ENCODE peak calls at places on chromosomes 1 and 21, in ten cellular contexts. One of them, this sample, is unnamed. For H3K4me1, the result is how much of the 10 kb centered on the place peaks cover.

GRCh38 chr1:205633421-205633976 is 1.7 kb upstream of the ELK4 start:
- DNase-seq in cardiac muscle cell: peak
- DNase-seq in IMR-90: peak
- DNase-seq in psoas muscle: no peak
- DNase-seq in lung: no peak
- DNase-seq in suprapubic skin: no peak
- DNase-seq in breast epithelium: no peak
- DNase-seq in endodermal cell: no peak
- DNase-seq in mammary epithelial cell: peak
- DNase-seq in astrocyte: peak
- DNase-seq in this sample: no peak

GRCh38 chr1:24302209-24302611 is 16.9 kb upstream of the GRHL3 start:
- DNase-seq in endodermal cell: no peak
- DNase-seq in psoas muscle: no peak
- DNase-seq in lung: no peak
- DNase-seq in cardiac muscle cell: peak
- DNase-seq in mammary epithelial cell: no peak
- DNase-seq in suprapubic skin: no peak
- DNase-seq in astrocyte: no peak
- DNase-seq in IMR-90: no peak
- DNase-seq in breast epithelium: no peak
- DNase-seq in this sample: no peak

GRCh38 chr1:29478046-29478791 is 241.9 kb downstream of the PTPRU start:
- DNase-seq in psoas muscle: no peak
- DNase-seq in suprapubic skin: peak
- DNase-seq in breast epithelium: no peak
- DNase-seq in IMR-90: no peak
- DNase-seq in astrocyte: no peak
- DNase-seq in lung: no peak
- DNase-seq in cardiac muscle cell: no peak
- DNase-seq in mammary epithelial cell: no peak
- DNase-seq in endodermal cell: peak
- DNase-seq in this sample: no peak

GRCh38 chr1:171635661-171636060 is 13.6 kb downstream of the MYOCOS start:
- DNase-seq in IMR-90: no peak
- DNase-seq in endodermal cell: no peak
- DNase-seq in lung: no peak
- DNase-seq in psoas muscle: no peak
- DNase-seq in mammary epithelial cell: no peak
- DNase-seq in astrocyte: no peak
- DNase-seq in breast epithelium: no peak
- DNase-seq in cardiac muscle cell: no peak
- DNase-seq in suprapubic skin: no peak
- DNase-seq in this sample: no peak

GRCh38 chr1:216553040-216553439 is 129.8 kb upstream of the USH2A start:
- DNase-seq in IMR-90: no peak
- DNase-seq in psoas muscle: no peak
- DNase-seq in suprapubic skin: no peak
- DNase-seq in astrocyte: no peak
- DNase-seq in breast epithelium: no peak
- DNase-seq in lung: no peak
- DNase-seq in mammary epithelial cell: no peak
- DNase-seq in cardiac muscle cell: no peak
- DNase-seq in endodermal cell: peak
- DNase-seq in this sample: no peak

GRCh38 chr1:19476440-19477190 is 8.7 kb downstream of the CAPZB start:
- DNase-seq in endodermal cell: no peak
- DNase-seq in breast epithelium: no peak
- DNase-seq in astrocyte: peak
- DNase-seq in mammary epithelial cell: no peak
- DNase-seq in IMR-90: peak
- DNase-seq in lung: no peak
- DNase-seq in cardiac muscle cell: peak
- DNase-seq in suprapubic skin: no peak
- DNase-seq in psoas muscle: no peak
- DNase-seq in this sample: no peak

GRCh38 chr1:164320780-164321683 is 238.0 kb upstream of the PBX1 start:
- DNase-seq in IMR-90: no peak
- DNase-seq in psoas muscle: peak
- DNase-seq in cardiac muscle cell: peak
- DNase-seq in astrocyte: peak
- DNase-seq in mammary epithelial cell: no peak
- DNase-seq in endodermal cell: peak
- DNase-seq in lung: no peak
- DNase-seq in suprapubic skin: no peak
- DNase-seq in breast epithelium: no peak
- DNase-seq in this sample: no peak

GRCh38 chr1:219790834-219791615 is 137.3 kb downstream of the SLC30A10 start:
- DNase-seq in suprapubic skin: no peak
- DNase-seq in mammary epithelial cell: no peak
- DNase-seq in lung: no peak
- DNase-seq in breast epithelium: no peak
- DNase-seq in astrocyte: peak
- DNase-seq in cardiac muscle cell: peak
- DNase-seq in psoas muscle: no peak
- DNase-seq in IMR-90: peak
- DNase-seq in endodermal cell: no peak
- DNase-seq in this sample: no peak

GRCh38 chr1:222459652-222460051 is 88.3 kb downstream of the HHIPL2 start:
- DNase-seq in suprapubic skin: no peak
- DNase-seq in IMR-90: no peak
- DNase-seq in psoas muscle: no peak
- DNase-seq in endodermal cell: no peak
- DNase-seq in breast epithelium: no peak
- DNase-seq in astrocyte: no peak
- DNase-seq in mammary epithelial cell: no peak
- DNase-seq in cardiac muscle cell: no peak
- DNase-seq in lung: no peak
- DNase-seq in this sample: no peak

GRCh38 chr21:43834146-43834905 is 30.7 kb upstream of the AGPAT3 start:
- DNase-seq in IMR-90: no peak
- DNase-seq in cardiac muscle cell: no peak
- DNase-seq in breast epithelium: no peak
- DNase-seq in lung: no peak
- DNase-seq in psoas muscle: no peak
- DNase-seq in mammary epithelial cell: no peak
- DNase-seq in astrocyte: no peak
- DNase-seq in endodermal cell: no peak
- DNase-seq in suprapubic skin: no peak
- DNase-seq in this sample: no peak

GRCh38 chr1:237786066-237786719 is 104.5 kb downstream of the ZP4 start:
- DNase-seq in astrocyte: no peak
- DNase-seq in suprapubic skin: no peak
- DNase-seq in cardiac muscle cell: no peak
- DNase-seq in psoas muscle: no peak
- DNase-seq in lung: no peak
- DNase-seq in mammary epithelial cell: no peak
- DNase-seq in IMR-90: no peak
- DNase-seq in endodermal cell: no peak
- DNase-seq in breast epithelium: no peak
- DNase-seq in this sample: no peak

GRCh38 chr1:54282101-54282847 is 82.3 kb downstream of the MRPL37 start:
- DNase-seq in mammary epithelial cell: no peak
- DNase-seq in IMR-90: no peak
- DNase-seq in suprapubic skin: no peak
- DNase-seq in cardiac muscle cell: no peak
- DNase-seq in psoas muscle: no peak
- DNase-seq in endodermal cell: no peak
- DNase-seq in breast epithelium: no peak
- DNase-seq in lung: no peak
- DNase-seq in astrocyte: no peak
- DNase-seq in this sample: no peak

GRCh38 chr1:54285815-54286214 is 85.8 kb downstream of the MRPL37 start:
- DNase-seq in breast epithelium: no peak
- DNase-seq in IMR-90: no peak
- DNase-seq in lung: no peak
- DNase-seq in astrocyte: no peak
- DNase-seq in cardiac muscle cell: no peak
- DNase-seq in mammary epithelial cell: no peak
- DNase-seq in endodermal cell: no peak
- DNase-seq in suprapubic skin: no peak
- DNase-seq in psoas muscle: no peak
- DNase-seq in this sample: no peak

GRCh38 chr1:54284781-54285563 is 85.0 kb downstream of the MRPL37 start:
- DNase-seq in mammary epithelial cell: no peak
- DNase-seq in astrocyte: no peak
- DNase-seq in lung: no peak
- DNase-seq in endodermal cell: no peak
- DNase-seq in suprapubic skin: no peak
- DNase-seq in psoas muscle: no peak
- DNase-seq in IMR-90: no peak
- DNase-seq in cardiac muscle cell: no peak
- DNase-seq in breast epithelium: no peak
- DNase-seq in this sample: no peak

GRCh38 chr1:54283214-54283996 is 83.4 kb downstream of the MRPL37 start:
- DNase-seq in mammary epithelial cell: no peak
- DNase-seq in endodermal cell: no peak
- DNase-seq in lung: no peak
- DNase-seq in breast epithelium: no peak
- DNase-seq in astrocyte: no peak
- DNase-seq in suprapubic skin: no peak
- DNase-seq in psoas muscle: no peak
- DNase-seq in IMR-90: no peak
- DNase-seq in cardiac muscle cell: no peak
- DNase-seq in this sample: no peak

DNA sequence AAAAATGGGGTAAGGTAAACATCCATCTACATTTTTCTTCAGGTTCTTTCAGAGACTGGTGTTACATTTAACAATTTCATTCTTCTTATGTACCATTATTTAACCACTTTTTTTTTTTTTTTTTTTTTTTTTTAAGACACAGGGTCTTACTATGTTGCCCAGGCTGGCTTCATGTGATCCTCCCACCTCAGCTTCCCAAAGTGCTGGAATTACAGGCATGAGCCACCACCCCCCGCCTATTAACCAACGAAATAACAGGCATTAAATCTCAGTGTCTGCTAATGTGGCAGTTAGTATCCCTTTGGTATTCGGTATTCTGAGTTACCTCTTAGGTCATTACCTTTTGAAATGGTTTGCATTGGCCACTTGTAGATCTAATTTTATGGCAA is 84.0 kb downstream of the MRPL37 start:
- DNase-seq in IMR-90: no peak
- DNase-seq in lung: no peak
- DNase-seq in suprapubic skin: no peak
- DNase-seq in mammary epithelial cell: no peak
- DNase-seq in psoas muscle: no peak
- DNase-seq in cardiac muscle cell: no peak
- DNase-seq in endodermal cell: no peak
- DNase-seq in astrocyte: no peak
- DNase-seq in breast epithelium: no peak
- DNase-seq in this sample: no peak
- H3K4me1 ChIP-seq in IMR-90: under half
- H3K4me1 ChIP-seq in lung: under half
- H3K4me1 ChIP-seq in suprapubic skin: under half
- H3K4me1 ChIP-seq in mammary epithelial cell: under half
- H3K4me1 ChIP-seq in psoas muscle: half or more
- H3K4me1 ChIP-seq in cardiac muscle cell: under half
- H3K4me1 ChIP-seq in endodermal cell: under half
- H3K4me1 ChIP-seq in astrocyte: under half
- H3K4me1 ChIP-seq in breast epithelium: under half
- H3K4me1 ChIP-seq in this sample: under half

DNA sequence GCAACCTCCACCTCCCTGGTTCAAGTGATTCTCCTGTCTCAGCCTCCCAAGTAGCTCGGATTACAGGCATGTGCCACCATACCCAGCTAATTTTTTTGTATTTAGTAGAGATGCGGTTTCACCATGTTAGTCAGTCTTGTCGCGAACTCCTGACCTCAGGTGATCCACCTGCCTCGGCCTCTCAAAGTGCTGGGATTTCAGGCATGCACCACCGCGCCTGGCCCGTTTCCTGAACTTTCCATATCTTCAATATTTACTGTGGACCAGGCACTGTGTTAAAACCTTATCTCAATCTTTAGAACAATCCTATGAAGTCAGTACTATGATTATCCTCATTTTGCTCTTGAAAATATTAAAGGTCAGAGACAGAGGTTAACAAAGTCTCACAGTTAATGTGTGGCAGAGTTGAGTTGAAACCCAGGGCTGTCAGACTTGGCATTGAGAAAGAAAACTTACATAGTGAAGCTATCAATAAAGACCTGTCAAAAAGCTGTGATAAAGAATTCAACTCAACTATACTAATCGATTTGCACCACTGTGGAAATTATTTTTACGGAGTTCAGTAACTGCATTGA is 1.7 kb upstream of the ADCY10 start:
- DNase-seq in mammary epithelial cell: no peak
- DNase-seq in suprapubic skin: no peak
- DNase-seq in astrocyte: no peak
- DNase-seq in breast epithelium: no peak
- DNase-seq in lung: no peak
- DNase-seq in endodermal cell: no peak
- DNase-seq in psoas muscle: no peak
- DNase-seq in cardiac muscle cell: no peak
- DNase-seq in IMR-90: no peak
- DNase-seq in this sample: no peak
- H3K4me3 ChIP-seq in mammary epithelial cell: no peak
- H3K4me3 ChIP-seq in suprapubic skin: no peak
- H3K4me3 ChIP-seq in astrocyte: no peak
- H3K4me3 ChIP-seq in breast epithelium: no peak
- H3K4me3 ChIP-seq in lung: no peak
- H3K4me3 ChIP-seq in endodermal cell: no peak
- H3K4me3 ChIP-seq in psoas muscle: no peak
- H3K4me3 ChIP-seq in cardiac muscle cell: no peak
- H3K4me3 ChIP-seq in IMR-90: no peak
- H3K4me3 ChIP-seq in this sample: no peak

GRCh38 chr1:143611159-143611558 is 360.6 kb downstream of the FAM72C start:
- DNase-seq in IMR-90: peak
- DNase-seq in lung: no peak
- DNase-seq in breast epithelium: no peak
- DNase-seq in suprapubic skin: no peak
- DNase-seq in astrocyte: no peak
- DNase-seq in mammary epithelial cell: no peak
- DNase-seq in psoas muscle: no peak
- DNase-seq in cardiac muscle cell: peak
- DNase-seq in endodermal cell: no peak
- DNase-seq in this sample: peak
- TF ChIP-seq CTCF in IMR-90: peak
- TF ChIP-seq CTCF in lung: no peak
- TF ChIP-seq CTCF in breast epithelium: no peak
- TF ChIP-seq CTCF in suprapubic skin: no peak
- TF ChIP-seq CTCF in astrocyte: no peak
- TF ChIP-seq CTCF in mammary epithelial cell: no peak
- TF ChIP-seq CTCF in psoas muscle: no peak
- TF ChIP-seq CTCF in cardiac muscle cell: peak
- TF ChIP-seq CTCF in endodermal cell: peak
- TF ChIP-seq CTCF in this sample: no peak

DNA sequence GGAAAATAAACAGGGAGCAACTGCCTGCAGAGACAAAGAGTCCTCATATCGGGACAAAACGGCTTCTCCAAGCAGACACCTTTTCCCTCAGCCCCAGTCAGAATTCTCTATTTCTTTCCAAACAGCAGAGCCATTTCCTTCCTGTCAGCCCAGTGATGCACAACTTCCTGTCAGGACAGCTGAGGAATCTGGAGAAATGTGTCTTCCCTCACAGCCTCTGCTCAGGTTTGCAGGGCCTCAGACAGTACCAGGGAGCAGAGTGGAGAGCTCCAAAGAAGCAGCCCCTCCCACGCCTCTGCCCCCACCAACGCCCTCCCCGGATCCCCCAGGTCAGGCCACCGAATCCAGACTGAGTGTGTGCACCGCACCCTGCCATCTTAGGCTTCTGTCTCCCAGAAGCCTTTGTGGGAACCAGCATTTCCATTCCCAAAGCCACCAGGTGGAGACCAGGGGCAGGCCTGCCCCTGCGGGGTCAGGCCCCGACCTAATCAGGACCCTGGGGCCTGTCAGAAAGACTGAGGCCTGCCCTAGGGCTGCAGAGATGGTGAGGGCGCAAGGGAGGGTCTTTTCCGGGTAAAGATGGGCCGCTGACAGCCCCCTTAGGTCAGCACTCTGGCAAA is 29.4 kb downstream of the KCNN3 start:
- DNase-seq in psoas muscle: no peak
- DNase-seq in mammary epithelial cell: no peak
- DNase-seq in suprapubic skin: no peak
- DNase-seq in astrocyte: peak
- DNase-seq in endodermal cell: no peak
- DNase-seq in IMR-90: peak
- DNase-seq in cardiac muscle cell: peak
- DNase-seq in lung: no peak
- DNase-seq in breast epithelium: no peak
- DNase-seq in this sample: no peak
- H3K4me1 ChIP-seq in psoas muscle: half or more
- H3K4me1 ChIP-seq in mammary epithelial cell: under half
- H3K4me1 ChIP-seq in suprapubic skin: under half
- H3K4me1 ChIP-seq in astrocyte: under half
- H3K4me1 ChIP-seq in endodermal cell: under half
- H3K4me1 ChIP-seq in IMR-90: under half
- H3K4me1 ChIP-seq in cardiac muscle cell: under half
- H3K4me1 ChIP-seq in lung: under half
- H3K4me1 ChIP-seq in breast epithelium: under half
- H3K4me1 ChIP-seq in this sample: under half

This sample was measured in Caco-2.